ENCODE peak calls at places on chromosomes 11 and 22, in five cellular contexts. F is posterior vena cava; L is activated naive CD4-positive, alpha-beta T cell treated with anti-CD3 and anti-CD28 coated beads, Interleukin-2, amount 10 ng/mL, durations not matched to agents 7 days and 5 days; X is stimulated activated naive CD8-positive, alpha-beta T cell treated with anti-CD3 and anti-CD28 coated beads, Interleukin-15, Interleukin-2, amounts not matched to agents 100 U/mL and 50 U/mL, for 24 hours; H is effector memory CD8-positive, alpha-beta T cell. Q is an unnamed sample.

GRCh38 chr11:134250675-134251074 is 2.5 kb downstream of the THYN1 start:
- DNase-seq in F (no peak), L (no peak), X (no peak), H (no peak), Q (no peak)

GRCh38 chr11:105670811-105671210 is 60.9 kb downstream of the GRIA4 start:
- DNase-seq in F (no peak), L (no peak), X (no peak), H (no peak), Q (no peak)

GRCh38 chr11:3227568-3228444 is 4.4 kb downstream of the MRGPRE start:
- DNase-seq in F (peak; percentile 79), L (no peak), X (no peak), H (no peak), Q (no peak)

GRCh38 chr11:32891657-32892354 is 805 bp upstream of the QSER1 start:
- DNase-seq in F (no peak), L (no peak), X (peak; percentile 55), H (no peak), Q (no peak)

GRCh38 chr22:42844756-42845155 is 12.3 kb downstream of the ARFGAP3 start:
- DNase-seq in F (no peak), L (no peak), X (no peak), H (no peak), Q (peak; percentile 46)

GRCh38 chr11:120290945-120291344 is 34.2 kb upstream of the TLCD5 start:
- DNase-seq in F (no peak), L (no peak), X (no peak), H (no peak), Q (no peak)

GRCh38 chr11:1939006-1939626 is 8.0 kb upstream of the MRPL23 start:
- DNase-seq in F (peak; percentile 82), L (peak; percentile 27), X (peak; percentile 41), H (no peak), Q (no peak)

GRCh38 chr22:29044657-29045176 is 16.9 kb downstream of the C22orf31 start:
- DNase-seq in F (no peak), L (no peak), X (no peak), H (no peak), Q (no peak)

GRCh38 chr22:48070760-48071159 is 1308.3 kb downstream of the TBC1D22A start:
- DNase-seq in F (no peak), L (no peak), X (no peak), H (no peak), Q (no peak)

GRCh38 chr22:45478108-45478771 is 24.4 kb upstream of the FBLN1 start:
- DNase-seq in F (peak; percentile 69), L (no peak), X (no peak), H (no peak), Q (no peak)

GRCh38 chr11:78643676-78644056 is 69.0 kb upstream of the NARS2 start:
- DNase-seq in F (no peak), L (no peak), X (no peak), H (no peak), Q (no peak)

GRCh38 chr11:9568854-9569587 is 4.4 kb upstream of the WEE1 start:
- DNase-seq in F (peak; percentile 87), L (no peak), X (no peak), H (no peak), Q (peak; percentile 41)

GRCh38 chr11:107265591-107265990 is 192.0 kb downstream of the CWF19L2 start:
- DNase-seq in F (no peak), L (no peak), X (no peak), H (no peak), Q (no peak)

GRCh38 chr11:6022954-6023353 is 7.6 kb downstream of the OR56A1 start:
- DNase-seq in F (no peak), L (no peak), X (no peak), H (peak; percentile 37), Q (no peak)

GRCh38 chr11:76419896-76420295 is 24.9 kb upstream of the EMSY start:
- DNase-seq in F (no peak), L (peak; percentile 30), X (peak; percentile 19), H (no peak), Q (no peak)

GRCh38 chr11:2929880-2930704 is 872 bp upstream of the PHLDA2 start:
- DNase-seq in F (peak; percentile 86), L (peak; percentile 57), X (peak; percentile 71), H (no peak), Q (peak; percentile 32)

GRCh38 chr11:119030029-119030328 is 698 bp downstream of the SLC37A4 start:
- DNase-seq in F (no peak), L (no peak), X (peak; percentile 50), H (no peak), Q (no peak)

GRCh38 chr11:1555713-1556153 is 16.3 kb downstream of the DUSP8 start:
- DNase-seq in F (no peak), L (no peak), X (no peak), H (no peak), Q (no peak)

GRCh38 chr22:50432131-50432870 is 42.5 kb downstream of the SBF1 start:
- DNase-seq in F (peak; percentile 76), L (no peak), X (no peak), H (no peak), Q (no peak)

GRCh38 chr11:112113539-112114457 is 27.1 kb downstream of the SDHD start:
- DNase-seq in F (no peak), L (no peak), X (no peak), H (no peak), Q (no peak)

GRCh38 chr11:11608783-11609232 is 13.0 kb downstream of the GALNT18 start:
- DNase-seq in F (no peak), L (no peak), X (no peak), H (no peak), Q (no peak)